ENCODE peak calls at places on chromosomes 1 and 21, in eight cellular contexts. H is NCI-H1105 treated with DMSO at 0.1 percent for 48 hours, Y is ovary, A is EL, C is GM03348, B is prostate gland, W is RPMI7951, P is NCI-H1092 treated with DMSO at 0.1 percent for 48 hours. G is an unnamed sample.

GRCh38 chr1:245742891-245743290 is 588.1 kb downstream of the KIF26B start:
- DNase-seq in H (no peak), Y (no peak), A (no peak), C (peak), B (no peak), W (peak), P (no peak), G (no peak)

GRCh38 chr21:42840411-42841155 is 38.8 kb downstream of the WDR4 start:
- DNase-seq in H (no peak), Y (peak), A (no peak), C (no peak), B (no peak), W (no peak), P (no peak), G (no peak)

GRCh38 chr1:26550946-26551345 is 21.4 kb downstream of the RPS6KA1 start:
- DNase-seq in H (no peak), Y (no peak), A (no peak), C (no peak), B (no peak), W (no peak), P (no peak), G (no peak)

GRCh38 chr1:47411441-47411840 is 4.6 kb upstream of the FOXE3 start:
- DNase-seq in H (no peak), Y (no peak), A (peak), C (peak), B (no peak), W (peak), P (no peak), G (no peak)

GRCh38 chr1:54278941-54279422 is 79.0 kb downstream of the MRPL37 start:
- DNase-seq in H (no peak), Y (no peak), A (peak), C (peak), B (no peak), W (peak), P (no peak), G (no peak)

GRCh38 chr1:94926365-94926914 is 470 bp downstream of the CNN3 start:
- DNase-seq in H (peak), Y (peak), A (peak), C (peak), B (peak), W (peak), P (peak), G (peak)

GRCh38 chr1:1440941-1441888 is 5.7 kb downstream of the VWA1 start:
- DNase-seq in H (no peak), Y (no peak), A (peak), C (peak), B (no peak), W (no peak), P (no peak), G (peak)

GRCh38 chr1:146046664-146047063 is 25.1 kb upstream of the HJV start:
- DNase-seq in H (no peak), Y (no peak), A (no peak), C (no peak), B (no peak), W (no peak), P (no peak), G (no peak)

GRCh38 chr1:209344146-209344545 is 239.4 kb upstream of the CAMK1G start:
- DNase-seq in H (no peak), Y (no peak), A (no peak), C (no peak), B (no peak), W (no peak), P (no peak), G (no peak)

GRCh38 chr1:22626219-22626902 is 10.1 kb upstream of the C1QA start:
- DNase-seq in H (no peak), Y (no peak), A (no peak), C (no peak), B (no peak), W (no peak), P (no peak), G (no peak)

GRCh38 chr1:205250699-205251098 is 23.0 kb downstream of the TMCC2 start:
- DNase-seq in H (peak), Y (no peak), A (no peak), C (no peak), B (no peak), W (no peak), P (no peak), G (no peak)

GRCh38 chr1:77683836-77684148 is 1.3 kb upstream of the ZZZ3 start:
- DNase-seq in H (no peak), Y (no peak), A (no peak), C (no peak), B (no peak), W (no peak), P (no peak), G (no peak)

GRCh38 chr1:28259935-28260802 is 851 bp downstream of the SESN2 start:
- DNase-seq in H (peak), Y (peak), A (peak), C (peak), B (peak), W (peak), P (peak), G (peak)

GRCh38 chr1:50750021-50750619 is 209.9 kb downstream of the FAF1 start:
- DNase-seq in H (peak), Y (no peak), A (peak), C (peak), B (no peak), W (peak), P (no peak), G (peak)